ENCODE peak calls at places on chromosomes 6 and 20, in nine cellular contexts. I, D, P, X, C, U, A, J and S are unnamed samples.

GRCh38 chr6:36127462-36128016 is 2.8 kb upstream of the MAPK13 start:
- DNase-seq in J (peak), U (peak), I (peak), A (no peak), C (peak), D (peak), X (peak), P (no peak), S (peak)

GRCh38 chr6:96809119-96809518 is 28.2 kb downstream of the GPR63 start:
- DNase-seq in I (no peak), P (no peak), U (no peak), X (no peak), A (no peak), J (no peak), D (no peak), C (peak), S (no peak)

GRCh38 chr6:165889636-165890403 is 226.8 kb upstream of the PDE10A start:
- DNase-seq in U (no peak), I (peak), D (no peak), X (peak), C (no peak), P (no peak), A (no peak), J (no peak), S (peak)

GRCh38 chr6:84685983-84686584 is 78.3 kb downstream of the TBX18 start:
- DNase-seq in D (no peak), U (no peak), P (peak), I (no peak), A (no peak), X (no peak), C (peak), J (no peak), S (peak)

GRCh38 chr6:53925891-53926290 is 131.1 kb downstream of the LRRC1 start:
- DNase-seq in P (no peak), X (no peak), C (no peak), J (no peak), D (no peak), U (no peak), A (no peak), I (no peak), S (no peak)

GRCh38 chr6:146857960-146858308 is 259.2 kb downstream of the ADGB start:
- DNase-seq in U (no peak), I (no peak), A (no peak), X (no peak), D (no peak), C (no peak), P (no peak), J (no peak), S (no peak)

GRCh38 chr20:5735845-5736530 is 14.2 kb upstream of the SHLD1 start:
- DNase-seq in C (no peak), X (no peak), P (no peak), D (no peak), J (no peak), I (no peak), A (no peak), U (no peak), S (no peak)

GRCh38 chr6:112254921-112255320 is 554 bp upstream of the LAMA4 start:
- DNase-seq in J (no peak), A (no peak), D (no peak), C (no peak), U (no peak), I (no peak), X (no peak), P (no peak), S (no peak)

GRCh38 chr6:71250050-71250689 is 38.4 kb upstream of the OGFRL1 start:
- DNase-seq in P (no peak), J (no peak), I (no peak), D (no peak), U (no peak), X (peak), A (no peak), C (peak), S (peak)

GRCh38 chr6:50713226-50713625 is at the start of gene TFAP2D:
- DNase-seq in I (no peak), A (no peak), P (no peak), D (no peak), J (no peak), X (no peak), U (no peak), C (no peak), S (no peak)

GRCh38 chr6:18099501-18099900 is 23.0 kb downstream of the NHLRC1 start:
- DNase-seq in P (no peak), A (no peak), X (no peak), J (no peak), U (no peak), D (no peak), I (no peak), C (peak), S (peak)

GRCh38 chr6:119533603-119534279 is 184.2 kb upstream of the MAN1A1 start:
- DNase-seq in X (peak), A (no peak), J (no peak), C (peak), U (no peak), I (no peak), D (no peak), P (no peak), S (no peak)

GRCh38 chr20:34971038-34971872 is 15.6 kb downstream of the MYH7B start:
- DNase-seq in U (no peak), C (no peak), D (no peak), J (no peak), X (no peak), I (no peak), P (no peak), A (no peak), S (no peak)

GRCh38 chr20:20456736-20457135 is 88.8 kb downstream of the INSM1 start:
- DNase-seq in D (no peak), A (no peak), U (no peak), C (no peak), P (no peak), X (no peak), I (no peak), J (no peak), S (peak)

GRCh38 chr20:57012691-57013090 is 253.8 kb downstream of the BMP7 start:
- DNase-seq in D (no peak), C (no peak), U (no peak), P (no peak), X (no peak), J (no peak), A (no peak), I (no peak), S (no peak)

GRCh38 chr20:50478162-50479036 is 31.8 kb upstream of the PTPN1 start:
- DNase-seq in U (peak), X (peak), I (peak), C (peak), P (no peak), J (no peak), A (peak), D (peak), S (peak)

GRCh38 chr6:38973178-38974057 is 75.2 kb upstream of the GLP1R start:
- DNase-seq in A (no peak), J (no peak), I (no peak), U (no peak), C (peak), X (peak), D (no peak), P (peak), S (peak)

GRCh38 chr6:108684809-108685329 is 124.2 kb downstream of the FOXO3 start:
- DNase-seq in D (peak), U (no peak), I (no peak), X (peak), C (no peak), J (no peak), A (no peak), P (no peak), S (no peak)

GRCh38 chr6:28635547-28636158 is 110.0 kb downstream of the GPX5 start:
- DNase-seq in X (no peak), A (no peak), U (no peak), P (no peak), J (no peak), I (no peak), C (no peak), D (no peak), S (no peak)

GRCh38 chr20:41004561-41005360 is 23.9 kb upstream of the TOP1 start:
- DNase-seq in D (no peak), X (peak), U (peak), C (peak), A (no peak), P (no peak), I (no peak), J (no peak), S (no peak)

GRCh38 chr20:35144694-35145093 is 2.4 kb downstream of the EDEM2 start:
- DNase-seq in I (no peak), A (peak), D (no peak), J (no peak), X (no peak), C (no peak), U (no peak), P (no peak), S (peak)

GRCh38 chr20:63217706-63218105 is 1.8 kb upstream of the YTHDF1 start:
- DNase-seq in D (no peak), P (no peak), J (no peak), C (peak), X (no peak), U (no peak), I (no peak), A (no peak), S (no peak)

DNA sequence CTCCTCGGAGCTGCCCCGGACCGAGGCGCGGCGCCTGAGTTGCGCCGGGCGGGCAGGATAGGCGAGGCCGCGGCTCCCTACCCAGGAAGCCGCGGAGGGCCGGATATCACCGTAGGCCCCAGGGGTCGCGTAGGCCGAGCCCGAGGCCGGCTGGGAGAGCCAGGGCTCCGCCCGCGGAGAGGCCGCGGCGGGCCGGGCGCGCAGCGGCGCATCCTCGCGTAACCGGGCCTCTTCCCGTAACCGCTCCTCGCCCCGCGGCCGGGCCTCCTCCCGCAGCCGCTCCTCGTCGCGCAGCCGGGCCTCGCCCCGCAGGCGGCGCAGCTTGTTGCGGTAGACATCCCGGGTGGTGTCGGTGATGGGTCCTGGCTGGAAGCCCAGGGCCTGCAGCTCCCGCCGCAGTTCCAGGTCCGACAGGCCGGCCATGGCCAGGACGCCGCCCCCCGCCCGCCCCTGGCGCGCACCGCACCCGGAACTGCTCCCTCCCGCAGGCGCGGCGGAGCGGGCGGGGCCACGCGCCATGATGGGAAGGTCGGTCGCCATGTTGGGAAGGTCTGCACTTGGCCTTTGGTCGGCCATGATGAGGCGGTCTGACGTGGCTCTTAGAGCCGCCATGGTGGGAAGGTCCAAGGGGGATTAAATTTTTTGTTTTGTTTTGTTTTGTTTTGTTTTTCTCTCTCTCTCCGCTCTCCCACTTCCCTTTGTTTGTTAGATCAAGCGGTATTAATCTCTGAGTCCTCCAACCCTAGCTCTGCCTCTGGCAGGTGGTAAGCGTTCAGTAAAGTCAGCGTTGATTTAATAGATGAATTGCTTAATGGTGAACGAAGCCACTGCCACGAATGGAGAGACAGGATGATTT is at the start of gene LEMD2:
- DNase-seq in D (peak), I (peak), A (peak), P (peak), J (peak), U (peak), X (peak), C (peak), S (peak)
- TF ChIP-seq CTCF in D (no peak), I (no peak), A (no peak), P (no peak), J (no peak), U (no peak), X (no peak), C (no peak), S (no peak)

GRCh38 chr6:116307633-116308032 is 27.9 kb upstream of the TSPYL1 start:
- DNase-seq in C (no peak), U (no peak), P (no peak), J (no peak), I (no peak), D (no peak), X (no peak), A (no peak), S (no peak)
- TF ChIP-seq CTCF in C (no peak), U (no peak), P (no peak), J (no peak), I (no peak), D (no peak), X (no peak), A (no peak), S (no peak)

DNA sequence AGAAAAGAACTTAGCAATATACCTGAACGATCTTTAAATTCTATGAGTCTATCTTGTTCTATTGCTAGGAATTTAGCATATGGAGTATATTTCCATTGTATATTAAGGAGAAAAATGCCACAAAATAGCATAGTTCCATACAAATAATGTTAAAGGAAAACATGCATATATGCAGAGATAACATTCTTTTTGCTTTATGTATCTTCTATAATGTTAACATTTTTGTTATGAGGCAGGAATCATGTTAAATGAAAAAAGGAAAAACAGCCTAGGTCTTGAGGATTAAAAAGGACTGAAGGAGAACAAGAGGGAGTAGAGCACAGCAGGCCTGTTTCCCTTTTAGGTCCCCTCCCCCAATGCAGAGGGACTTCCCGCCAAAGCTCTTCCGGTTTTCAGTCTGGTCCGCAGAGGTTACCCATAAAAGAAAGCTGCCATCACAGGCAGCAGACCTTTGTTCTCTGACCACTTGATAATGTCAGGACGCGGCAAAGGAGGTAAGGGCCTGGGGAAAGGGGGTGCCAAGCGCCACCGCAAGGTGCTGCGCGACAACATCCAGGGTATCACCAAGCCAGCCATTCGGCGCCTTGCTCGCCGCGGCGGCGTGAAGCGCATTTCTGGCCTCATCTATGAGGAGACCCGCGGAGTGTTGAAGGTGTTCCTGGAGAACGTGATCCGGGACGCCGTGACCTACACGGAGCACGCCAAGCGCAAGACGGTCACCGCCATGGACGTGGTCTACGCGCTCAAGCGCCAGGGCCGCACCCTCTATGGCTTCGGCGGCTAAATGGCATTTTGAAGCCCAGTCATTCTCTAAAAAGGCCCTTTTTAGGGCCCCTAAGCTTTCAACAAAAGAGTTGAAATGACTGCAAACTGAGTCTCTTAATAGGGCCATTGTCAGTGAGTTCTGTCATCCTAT is 108.4 kb upstream of the PRSS16 start:
- DNase-seq in A (peak), C (peak), U (peak), I (peak), D (peak), X (no peak), P (peak), J (no peak), S (peak)
- TF ChIP-seq CTCF in A (no peak), C (peak), U (no peak), I (no peak), D (no peak), X (no peak), P (peak), J (no peak), S (no peak)

GRCh38 chr6:4848382-4849068 is 72.3 kb downstream of the CDYL start:
- DNase-seq in U (peak), C (no peak), J (no peak), A (no peak), D (no peak), X (no peak), P (no peak), I (peak), S (peak)
- TF ChIP-seq CTCF in U (peak), C (no peak), J (no peak), A (peak), D (peak), X (peak), P (peak), I (peak), S (peak)

GRCh38 chr6:98764378-98764911 is 69.9 kb upstream of the POU3F2 start:
- DNase-seq in A (no peak), P (peak), C (no peak), D (no peak), U (no peak), X (no peak), I (no peak), J (no peak), S (no peak)

GRCh38 chr6:98775205-98775604 is 59.2 kb upstream of the POU3F2 start:
- DNase-seq in A (no peak), I (no peak), D (no peak), X (no peak), J (no peak), C (no peak), U (no peak), P (no peak), S (no peak)

DNA sequence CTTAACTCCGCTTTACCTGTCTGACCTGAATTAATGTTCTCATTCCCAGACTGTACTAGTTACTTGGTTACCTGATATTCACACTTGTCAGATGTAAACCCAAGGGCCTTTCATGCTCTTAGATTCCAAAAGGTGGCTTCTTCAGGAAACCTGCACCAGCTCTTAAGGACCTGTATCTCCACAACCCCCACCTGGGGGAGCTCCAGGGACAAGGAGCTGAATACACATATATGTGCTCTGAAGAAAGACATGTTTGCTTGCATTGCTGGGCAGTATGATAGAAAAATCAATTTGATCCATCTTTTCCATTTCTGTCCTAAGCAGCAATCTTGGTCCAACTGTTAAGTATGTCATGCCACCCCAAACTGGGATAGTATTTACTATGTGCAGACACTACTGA is 64.8 kb upstream of the POU3F2 start:
- DNase-seq in I (no peak), A (no peak), D (no peak), J (no peak), X (no peak), C (peak), U (no peak), P (peak), S (peak)
- TF ChIP-seq CTCF in I (no peak), A (no peak), D (no peak), J (no peak), X (peak), C (peak), U (no peak), P (peak), S (peak)

GRCh38 chr6:31666337-31666960 is 569 bp downstream of the CSNK2B start:
- DNase-seq in A (no peak), J (no peak), X (no peak), I (no peak), D (no peak), U (no peak), C (peak), P (no peak), S (no peak)

GRCh38 chr6:31664790-31665500 is at the start of gene GPANK1:
- DNase-seq in C (peak), I (peak), U (peak), X (peak), J (peak), A (peak), D (peak), P (peak), S (peak)

GRCh38 chr6:31663961-31664789 is 622 bp downstream of the GPANK1 start:
- DNase-seq in D (no peak), I (peak), J (no peak), A (no peak), P (peak), U (peak), C (peak), X (peak), S (peak)

GRCh38 chr6:31663087-31663960 is 1.5 kb downstream of the GPANK1 start:
- DNase-seq in C (peak), A (no peak), I (no peak), X (no peak), P (no peak), J (no peak), D (no peak), U (no peak), S (no peak)

GRCh38 chr6:31665501-31666336 is at the start of gene CSNK2B:
- DNase-seq in D (peak), I (peak), P (peak), C (peak), J (peak), U (peak), A (peak), X (peak), S (peak)
- TF ChIP-seq CTCF in D (no peak), I (no peak), P (no peak), C (peak), J (no peak), U (no peak), A (no peak), X (no peak), S (no peak)

GRCh38 chr6:170224694-170225660 is 65.9 kb downstream of the DLL1 start:
- DNase-seq in X (no peak), U (peak), I (no peak), D (peak), A (peak), P (no peak), C (peak), J (no peak), S (peak)

GRCh38 chr6:170221052-170221752 is 69.7 kb downstream of the DLL1 start:
- DNase-seq in C (no peak), U (no peak), J (no peak), P (no peak), X (no peak), I (no peak), A (no peak), D (peak), S (peak)

GRCh38 chr6:170223718-170224693 is 66.9 kb downstream of the DLL1 start:
- DNase-seq in P (no peak), C (peak), X (no peak), A (peak), U (no peak), J (no peak), I (no peak), D (peak), S (peak)

GRCh38 chr6:170221753-170222400 is 69.0 kb downstream of the DLL1 start:
- DNase-seq in J (no peak), D (peak), U (no peak), C (no peak), A (peak), P (no peak), X (no peak), I (peak), S (peak)

DNA sequence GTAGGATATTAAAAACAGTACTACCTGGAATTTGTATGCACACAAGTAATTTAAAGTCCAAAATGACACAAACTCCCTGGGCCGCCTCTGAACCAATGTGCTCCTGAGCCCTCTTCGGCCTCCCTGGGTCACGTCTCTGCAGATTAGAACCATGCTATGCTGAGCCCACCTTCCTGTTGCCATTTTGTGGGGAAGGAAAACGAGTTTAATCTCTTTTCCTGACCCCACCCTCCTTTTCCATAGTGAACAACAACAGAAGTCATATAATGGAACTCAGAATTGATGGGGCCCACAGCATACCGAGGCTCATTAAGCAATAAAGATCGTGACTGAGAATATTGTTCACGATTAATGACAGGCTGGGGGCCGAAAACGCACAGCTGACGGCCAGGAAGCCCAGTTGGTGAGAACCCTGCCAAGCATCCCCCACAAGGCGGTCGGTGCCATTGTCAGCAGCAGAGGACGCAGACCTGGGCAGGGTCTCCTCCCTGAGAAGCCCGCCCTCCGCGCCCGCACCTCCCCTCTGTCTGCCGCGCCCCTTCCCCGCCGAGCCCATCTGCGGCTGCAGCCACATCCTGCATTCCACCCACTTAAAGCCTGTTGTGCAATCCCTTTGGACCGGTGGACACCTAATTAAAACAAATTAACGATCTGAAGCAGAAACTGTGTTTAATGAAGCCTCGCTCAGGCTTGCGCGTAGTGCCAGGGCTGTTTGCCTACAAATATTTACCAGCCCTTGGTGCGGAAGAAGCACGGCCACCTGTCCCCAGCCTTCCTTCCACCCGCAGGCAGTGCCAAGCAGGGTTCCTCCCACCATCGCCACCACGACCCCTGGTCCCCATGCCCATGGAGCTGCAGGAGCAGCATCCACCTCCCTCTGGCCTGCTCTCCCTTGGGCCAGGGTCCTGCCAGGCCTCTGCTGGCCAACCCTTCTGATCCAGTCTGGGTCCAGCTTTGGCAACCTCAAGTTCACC is 68.1 kb downstream of the DLL1 start:
- DNase-seq in U (no peak), A (peak), C (peak), P (no peak), J (no peak), I (no peak), X (no peak), D (peak), S (peak)
- TF ChIP-seq CTCF in U (no peak), A (no peak), C (no peak), P (no peak), J (no peak), I (no peak), X (no peak), D (no peak), S (no peak)